ENCODE peak calls at places on chromosomes 5 and 9, in seven cellular contexts. X is upper lobe of right lung; L is CD4-positive, CD25-positive, alpha-beta regulatory T cell; F is tibial nerve; Z is RWPE1; V is heart left ventricle; Y is small intestine. U is an unnamed sample.
A peak's percentile ranks its signal among the peaks of the same experiment; 100 is the strongest.

GRCh38 chr9:109441296-109441695 is 56.8 kb downstream of the PTPN3 start:
- DNase-seq in Z (no peak), Y (no peak), V (no peak), F (no peak), L (no peak), X (no peak), U (no peak)

GRCh38 chr5:1510631-1511030 is 13.1 kb downstream of the LPCAT1 start:
- DNase-seq in L (no peak), Z (no peak), V (no peak), F (peak; percentile 7), X (peak; percentile 64), Y (no peak), U (no peak)

GRCh38 chr9:5478214-5478613 is 27.9 kb downstream of the CD274 start:
- DNase-seq in Y (no peak), Z (no peak), X (no peak), F (no peak), V (no peak), L (no peak), U (no peak)

GRCh38 chr9:132541051-132541450 is 41.4 kb upstream of the BARHL1 start:
- DNase-seq in V (no peak), Z (no peak), X (no peak), F (no peak), L (no peak), Y (no peak), U (no peak)

GRCh38 chr5:18761801-18762200 is 1127.5 kb downstream of the TAF11L14 start:
- DNase-seq in Z (peak; percentile 10), Y (no peak), V (no peak), F (no peak), L (no peak), X (no peak), U (no peak)

GRCh38 chr9:128419061-128419925 is 1.4 kb upstream of the CERCAM start:
- DNase-seq in L (peak; percentile 13), Z (no peak), V (no peak), F (no peak), X (no peak), Y (no peak), U (no peak)

GRCh38 chr5:112923148-112923917 is 1.3 kb upstream of the REEP5 start:
- DNase-seq in Z (no peak), X (no peak), F (no peak), V (no peak), L (peak; percentile 59), Y (peak; percentile 38), U (no peak)

GRCh38 chr5:143796753-143797152 is 15.2 kb upstream of the HMHB1 start:
- DNase-seq in F (no peak), L (no peak), X (no peak), Z (no peak), V (no peak), Y (peak; percentile 8), U (no peak)

GRCh38 chr5:35229076-35230042 is 928 bp downstream of the PRLR start:
- DNase-seq in Z (peak; percentile 44), L (no peak), V (no peak), F (no peak), Y (peak; percentile 60), X (peak; percentile 66), U (no peak)

GRCh38 chr9:135821733-135822382 is 85.5 kb downstream of the CAMSAP1 start:
- DNase-seq in L (no peak), F (no peak), Y (no peak), V (no peak), Z (no peak), X (peak; percentile 59), U (no peak)

GRCh38 chr5:849651-850301 is 1.0 kb downstream of the ZDHHC11 start:
- DNase-seq in F (no peak), Y (peak; percentile 49), L (no peak), Z (no peak), X (peak; percentile 64), V (peak; percentile 46), U (peak; percentile 44)

GRCh38 chr5:68644971-68645370 is 429.4 kb downstream of the PIK3R1 start:
- DNase-seq in Y (peak; percentile 9), V (no peak), X (no peak), Z (no peak), L (no peak), F (no peak), U (no peak)

GRCh38 chr9:117783828-117784227 is 79.6 kb downstream of the TLR4 start:
- DNase-seq in L (peak; percentile 32), Z (no peak), V (no peak), F (no peak), Y (peak; percentile 89), X (no peak), U (no peak)

GRCh38 chr9:24041294-24041693 is 215.3 kb upstream of the ELAVL2 start:
- DNase-seq in F (no peak), Z (no peak), X (no peak), L (no peak), Y (no peak), V (no peak), U (no peak)

GRCh38 chr5:96816991-96817390 is 9.2 kb upstream of the ERAP1 start:
- DNase-seq in X (no peak), V (no peak), Z (no peak), F (no peak), L (no peak), Y (no peak), U (no peak)

GRCh38 chr5:134651531-134651930 is 2.9 kb downstream of the SEC24A start:
- DNase-seq in V (no peak), Z (no peak), F (no peak), Y (no peak), X (no peak), L (no peak), U (no peak)

GRCh38 chr5:169521366-169521983 is 62.1 kb upstream of the SPDL1 start:
- DNase-seq in Z (no peak), F (no peak), Y (no peak), X (no peak), L (no peak), V (peak; percentile 74), U (peak; percentile 78)

GRCh38 chr9:33157960-33158359 is 9.2 kb downstream of the B4GALT1 start:
- DNase-seq in F (no peak), V (no peak), Y (no peak), Z (no peak), L (no peak), X (no peak), U (no peak)
- H3K27ac ChIP-seq in F (peak overlapping the region; percentile 92), V (peak overlapping the region; percentile 98), Y (peak overlapping the region; percentile 88), Z (peak overlapping the region; percentile 98), L (peak overlapping the region; percentile 96), X (peak overlapping the region; percentile 97), U (peak overlapping the region; percentile 99)

GRCh38 chr9:89462817-89463216 is 35.1 kb downstream of the SEMA4D start:
- DNase-seq in V (no peak), F (no peak), L (no peak), X (no peak), Y (no peak), Z (no peak), U (no peak)

GRCh38 chr9:89457376-89457855 is 40.5 kb downstream of the SEMA4D start:
- DNase-seq in Z (no peak), V (no peak), X (no peak), F (no peak), L (no peak), Y (no peak), U (no peak)

GRCh38 chr9:89461302-89461701 is 36.6 kb downstream of the SEMA4D start:
- DNase-seq in F (no peak), V (no peak), L (no peak), Z (peak; percentile 51), X (peak; percentile 29), Y (no peak), U (no peak)

GRCh38 chr9:89458768-89459496 is 39.0 kb downstream of the SEMA4D start:
- DNase-seq in V (no peak), Y (no peak), L (no peak), F (no peak), Z (no peak), X (no peak), U (no peak)

DNA sequence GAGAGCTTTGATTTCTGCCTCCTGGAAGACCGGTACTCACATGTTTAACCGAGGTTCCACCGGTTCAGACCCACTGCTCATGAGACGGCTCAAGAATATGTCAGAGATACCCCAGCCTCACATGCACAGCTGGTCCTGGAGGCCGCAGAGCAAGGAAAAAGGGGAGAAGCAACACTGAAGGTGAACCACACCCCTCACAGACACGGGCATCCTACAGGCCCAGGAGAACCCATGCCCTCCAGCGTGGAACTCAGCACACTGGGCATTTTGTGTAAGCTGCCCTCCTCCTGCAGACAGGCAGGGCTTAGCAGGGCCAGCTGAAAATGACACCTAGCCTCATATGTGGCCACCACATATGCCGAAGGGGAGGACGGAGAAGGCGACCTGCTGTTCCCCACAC is 37.4 kb downstream of the SEMA4D start:
- DNase-seq in V (no peak), Z (no peak), F (no peak), L (no peak), Y (no peak), X (no peak), U (no peak)
- H3K27ac ChIP-seq in V (no peak overlapping the region), Z (no peak overlapping the region), F (no peak overlapping the region), L (peak overlapping the region; percentile 87), Y (no peak overlapping the region), X (no peak overlapping the region), U (no peak overlapping the region)

GRCh38 chr5:61626639-61627282 is 294.7 kb downstream of the ZSWIM6 start:
- DNase-seq in F (no peak), V (no peak), L (no peak), Z (no peak), X (no peak), Y (no peak), U (no peak)

GRCh38 chr5:61635271-61635670 is 303.2 kb downstream of the ZSWIM6 start:
- DNase-seq in F (no peak), V (no peak), L (no peak), Y (no peak), X (no peak), Z (no peak), U (no peak)

GRCh38 chr5:61630908-61631307 is 298.9 kb downstream of the ZSWIM6 start:
- DNase-seq in X (no peak), V (no peak), F (no peak), Y (no peak), Z (no peak), L (no peak), U (no peak)

GRCh38 chr5:61632064-61632463 is 300.0 kb downstream of the ZSWIM6 start:
- DNase-seq in X (no peak), L (no peak), V (no peak), Z (no peak), Y (no peak), F (no peak), U (no peak)

GRCh38 chr5:61631438-61631941 is 299.4 kb downstream of the ZSWIM6 start:
- DNase-seq in X (peak; percentile 74), Z (no peak), Y (no peak), F (peak; percentile 35), L (no peak), V (peak; percentile 76), U (peak; percentile 52)
- H3K27ac ChIP-seq in X (no peak overlapping the region), Z (no peak overlapping the region), Y (no peak overlapping the region), F (peak overlapping the region; percentile 53), L (no peak overlapping the region), V (peak overlapping the region; percentile 75), U (peak overlapping the region; percentile 53)

DNA sequence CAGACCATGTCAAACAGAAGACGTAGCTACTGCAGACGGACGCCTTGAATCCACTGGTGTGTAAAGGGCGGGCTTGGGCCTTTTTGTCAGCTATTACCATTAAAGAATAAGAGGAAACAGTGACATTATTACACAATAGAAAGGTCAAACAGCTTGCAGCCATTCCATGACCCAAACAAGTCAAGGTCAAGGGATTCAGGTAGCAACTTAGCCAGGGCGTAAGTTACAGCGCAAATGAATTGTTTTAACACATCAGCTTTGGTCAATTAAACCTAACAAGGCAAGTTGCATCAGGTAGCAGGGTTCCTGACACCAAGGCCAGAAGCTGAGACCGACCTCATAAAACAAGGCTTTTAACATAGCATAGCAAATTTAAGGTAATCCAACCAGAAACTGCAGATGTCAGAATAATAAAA is 15.3 kb downstream of the NFIB start:
- DNase-seq in Z (no peak), L (no peak), Y (no peak), X (no peak), F (no peak), V (no peak), U (no peak)
- H3K27ac ChIP-seq in Z (no peak overlapping the region), L (no peak overlapping the region), Y (peak overlapping the region; percentile 24), X (no peak overlapping the region), F (peak overlapping the region; percentile 6), V (peak overlapping the region; percentile 32), U (peak overlapping the region; percentile 24)

GRCh38 chr9:33133186-33133585 is 34.0 kb downstream of the B4GALT1 start:
- DNase-seq in X (no peak), Y (no peak), F (no peak), V (no peak), Z (peak; percentile 67), L (no peak), U (no peak)
- H3K27ac ChIP-seq in X (no peak overlapping the region), Y (no peak overlapping the region), F (no peak overlapping the region), V (no peak overlapping the region), Z (peak overlapping the region; percentile 89), L (no peak overlapping the region), U (peak overlapping the region; percentile 78)

U was measured in heart right ventricle.